ENCODE peak calls at places on chromosome 4, in seven cellular contexts. X is IMR-90, B is Peyer's patch, M is prostate gland, U is ovary, R is H54, G is body of pancreas. E is an unnamed sample.

GRCh38 chr4:127922226-127922625 is 41.5 kb downstream of the PLK4 start:
- DNase-seq in R (no peak), U (no peak), M (no peak), X (no peak), G (no peak), B (no peak), E (no peak)

GRCh38 chr4:15459706-15460105 is 10.0 kb upstream of the CC2D2A start:
- DNase-seq in R (no peak), X (peak), G (no peak), M (no peak), U (no peak), B (no peak), E (no peak)

GRCh38 chr4:109332926-109333464 is 30.5 kb upstream of the COL25A1 start:
- DNase-seq in M (no peak), G (no peak), R (no peak), X (no peak), U (no peak), B (no peak), E (peak)

GRCh38 chr4:155143512-155143911 is 64.9 kb upstream of the NPY2R start:
- DNase-seq in R (no peak), X (no peak), U (no peak), B (no peak), G (no peak), M (no peak), E (no peak)

GRCh38 chr4:2322801-2323200 is 60.9 kb upstream of the MXD4 start:
- DNase-seq in B (no peak), X (peak), G (no peak), U (no peak), R (no peak), M (no peak), E (no peak)

GRCh38 chr4:93394488-93395185 is 433.9 kb upstream of the ATOH1 start:
- DNase-seq in G (no peak), X (peak), M (no peak), B (no peak), R (no peak), U (no peak), E (no peak)

GRCh38 chr4:68864438-68865177 is 48.8 kb downstream of the UGT2B10 start:
- DNase-seq in B (peak), R (no peak), U (no peak), G (peak), M (peak), X (no peak), E (peak)

GRCh38 chr4:150510176-150510875 is 71.6 kb upstream of the MAB21L2 start:
- DNase-seq in B (no peak), R (peak), G (no peak), X (peak), M (no peak), U (no peak), E (no peak)

GRCh38 chr4:52659722-52660261 is 691 bp upstream of the USP46 start:
- DNase-seq in G (peak), X (no peak), M (peak), R (no peak), U (peak), B (peak), E (peak)

GRCh38 chr4:98970386-98970785 is 25.1 kb upstream of the METAP1 start:
- DNase-seq in G (no peak), R (no peak), X (peak), U (no peak), B (no peak), M (no peak), E (no peak)

GRCh38 chr4:168674869-168675268 is 178.0 kb downstream of the PALLD start:
- DNase-seq in M (no peak), X (peak), B (no peak), G (no peak), R (no peak), U (no peak), E (no peak)

GRCh38 chr4:38161208-38162113 is 201.3 kb downstream of the PTTG2 start:
- DNase-seq in X (peak), M (no peak), G (no peak), R (no peak), U (no peak), B (no peak), E (no peak)

GRCh38 chr4:98659741-98660507 is 1.5 kb upstream of the TSPAN5 start:
- DNase-seq in R (peak), X (peak), U (no peak), M (no peak), G (no peak), B (no peak), E (peak)

GRCh38 chr4:134780244-134780643 is 578.7 kb upstream of the PABPC4L start:
- DNase-seq in B (no peak), R (no peak), X (no peak), U (no peak), M (no peak), G (no peak), E (no peak)

GRCh38 chr4:41745292-41746024 is 3.1 kb downstream of the PHOX2B start:
- DNase-seq in M (no peak), X (no peak), G (no peak), U (no peak), B (no peak), R (no peak), E (no peak)

GRCh38 chr4:101276661-101277060 is 70.7 kb downstream of the PPP3CA start:
- DNase-seq in B (no peak), M (no peak), X (no peak), G (no peak), R (no peak), U (no peak), E (no peak)

GRCh38 chr4:143768007-143768591 is 67.6 kb upstream of the FREM3 start:
- DNase-seq in B (no peak), X (no peak), R (no peak), U (no peak), G (no peak), M (no peak), E (no peak)

GRCh38 chr4:137039369-137039768 is 492.9 kb downstream of the PCDH18 start:
- DNase-seq in R (no peak), B (no peak), U (no peak), G (no peak), M (no peak), X (no peak), E (no peak)

GRCh38 chr4:143406523-143406922 is 69.8 kb downstream of the GAB1 start:
- DNase-seq in G (peak), B (peak), U (peak), X (no peak), R (no peak), M (no peak), E (peak)

GRCh38 chr4:129344058-129344457 is 248.1 kb downstream of the C4orf33 start:
- DNase-seq in B (peak), G (peak), M (no peak), U (no peak), X (peak), R (no peak), E (peak)

GRCh38 chr4:186838295-186838694 is 114.6 kb upstream of the FAT1 start:
- DNase-seq in U (no peak), G (no peak), B (no peak), R (no peak), X (no peak), M (no peak), E (no peak)

GRCh38 chr4:26489101-26489669 is 1.1 kb downstream of the CCKAR start:
- DNase-seq in B (no peak), X (no peak), G (no peak), R (no peak), U (no peak), M (no peak), E (no peak)

GRCh38 chr4:31020363-31020762 is 300.2 kb downstream of the PCDH7 start:
- DNase-seq in B (no peak), U (no peak), R (no peak), X (no peak), M (no peak), G (no peak), E (no peak)

GRCh38 chr4:151573945-151574344 is 165.0 kb downstream of the FHIP1A start:
- DNase-seq in M (no peak), G (no peak), B (peak), R (no peak), X (no peak), U (no peak), E (no peak)

GRCh38 chr4:41394362-41394960 is 137.7 kb downstream of the UCHL1 start:
- DNase-seq in B (no peak), U (no peak), G (no peak), X (no peak), R (no peak), M (no peak), E (no peak)

DNA sequence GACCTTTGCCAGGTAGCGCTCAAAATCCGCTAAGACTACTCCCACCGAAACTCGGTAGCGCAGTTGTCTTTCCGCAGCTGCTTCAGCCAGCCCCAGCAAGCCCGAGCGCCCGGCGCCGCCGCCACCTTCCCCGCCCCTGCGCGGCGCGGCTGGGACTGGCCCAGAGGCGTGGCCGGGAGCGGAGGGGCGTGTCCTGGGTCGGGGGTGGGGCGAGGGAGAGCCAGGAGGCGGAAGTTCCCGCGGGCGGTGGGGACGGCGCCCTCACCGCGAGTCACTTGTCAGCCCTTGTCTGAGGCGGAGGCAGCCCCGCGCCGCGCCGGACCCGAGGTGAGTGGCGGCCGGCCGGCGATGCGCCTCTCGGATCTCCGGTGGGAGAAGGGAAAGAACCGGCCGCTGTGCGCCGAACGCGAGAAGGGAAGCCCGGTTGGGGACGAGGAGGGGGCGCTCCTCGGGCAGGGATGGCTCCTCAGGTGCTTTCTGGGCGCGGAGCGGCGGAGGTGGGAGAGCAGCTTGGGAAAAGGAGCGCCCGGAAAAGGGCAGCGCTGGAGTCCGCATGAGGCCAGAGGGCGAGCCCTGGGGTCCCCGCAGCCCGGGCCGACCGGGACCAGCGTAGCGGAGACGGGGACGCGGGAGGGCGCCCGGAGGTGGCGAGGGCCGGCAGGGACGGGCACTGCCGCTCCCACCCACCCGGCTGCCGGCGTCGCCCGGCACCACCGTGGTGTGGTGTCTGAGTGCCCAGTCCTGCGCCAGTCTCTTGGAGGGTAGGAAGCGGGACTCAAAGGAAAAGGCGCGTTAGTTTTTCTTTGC is at the start of gene PDLIM5:
- DNase-seq in X (peak), B (peak), M (peak), U (peak), G (peak), R (peak), E (peak)
- TF ChIP-seq POLR2A in X (peak), B (peak), M (peak), U (peak), G (peak), R (peak), E (peak)

DNA sequence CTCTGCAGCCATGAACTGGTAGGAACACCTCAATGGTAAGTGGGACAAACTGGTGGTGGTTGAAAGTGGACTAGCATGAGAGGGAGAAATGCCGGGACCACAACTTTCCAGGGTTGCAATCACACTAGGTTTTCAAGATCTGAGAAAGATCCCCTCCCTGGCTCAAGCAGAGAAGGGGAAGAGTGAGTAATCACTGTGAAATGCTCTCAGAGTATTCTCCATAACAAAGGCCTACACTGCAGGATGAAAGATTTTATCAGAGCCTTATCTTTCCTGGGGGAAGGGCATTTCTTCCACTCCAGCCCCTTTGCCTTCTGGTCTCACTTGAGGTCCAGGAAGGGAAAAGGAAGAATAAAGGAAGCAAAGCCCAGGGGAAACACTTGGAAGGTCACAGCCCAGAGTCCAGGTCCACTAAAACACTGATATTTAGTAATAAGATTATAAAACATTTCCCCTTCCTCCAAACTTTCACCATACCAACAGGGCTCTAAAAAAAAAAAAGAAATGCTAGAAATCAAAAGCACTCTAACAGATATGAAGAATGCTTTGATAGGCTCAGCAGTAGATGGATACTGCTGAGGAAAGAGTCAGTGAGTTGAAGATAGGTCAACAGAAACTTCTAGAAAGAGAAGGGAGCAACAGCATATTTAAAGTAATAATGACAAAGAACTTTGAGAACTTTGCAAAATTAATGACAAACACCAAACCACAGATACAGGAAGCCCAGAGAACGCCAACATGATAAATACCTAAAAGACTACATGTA is 95.9 kb downstream of the WDFY3 start:
- DNase-seq in R (peak), M (no peak), X (peak), B (no peak), U (no peak), G (no peak), E (no peak)
- TF ChIP-seq POLR2A in R (no peak), M (no peak), X (no peak), B (no peak), U (no peak), G (no peak), E (no peak)

GRCh38 chr4:9971711-9972110 is 49.6 kb downstream of the SLC2A9 start:
- DNase-seq in B (no peak), G (peak), U (no peak), M (no peak), R (no peak), X (no peak), E (no peak)

GRCh38 chr4:9964884-9965283 is 56.4 kb downstream of the SLC2A9 start:
- DNase-seq in B (no peak), G (no peak), R (no peak), U (no peak), X (no peak), M (no peak), E (no peak)

GRCh38 chr4:9969526-9970398 is 51.5 kb downstream of the SLC2A9 start:
- DNase-seq in U (no peak), R (no peak), B (no peak), X (no peak), M (no peak), G (no peak), E (no peak)

GRCh38 chr4:9968472-9968871 is 52.8 kb downstream of the SLC2A9 start:
- DNase-seq in U (no peak), B (no peak), R (no peak), M (no peak), G (no peak), X (peak), E (no peak)

DNA sequence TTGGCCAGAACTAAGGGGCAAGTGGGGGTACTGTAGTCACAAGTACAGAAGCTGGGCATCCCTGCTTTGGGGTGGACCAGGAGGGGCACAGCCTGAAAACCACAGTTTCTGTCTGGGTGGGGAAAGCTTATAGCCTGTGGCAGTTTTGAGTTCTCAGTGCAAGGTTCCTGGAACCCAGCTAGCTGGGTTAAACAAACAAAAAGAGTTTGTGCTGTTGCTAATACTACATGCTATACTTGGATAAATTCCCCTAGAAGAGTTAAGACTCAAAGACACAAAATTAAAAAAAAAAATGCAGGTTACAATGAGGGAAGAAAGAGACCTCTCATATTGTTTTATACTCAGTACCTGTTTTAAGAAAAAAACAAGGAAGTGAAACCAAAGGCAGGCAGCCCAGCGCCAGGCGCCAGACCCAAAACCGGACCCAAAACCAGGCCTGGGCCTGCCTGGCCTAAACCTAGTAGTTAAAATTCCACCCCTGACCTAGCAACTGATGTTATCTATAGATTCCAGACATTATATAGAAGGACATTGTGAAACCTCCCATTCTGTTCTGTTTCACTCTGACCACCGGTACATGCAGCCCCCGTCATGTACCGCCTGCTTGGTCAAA is 50.8 kb downstream of the SLC2A9 start:
- DNase-seq in X (no peak), R (no peak), G (no peak), U (no peak), B (peak), M (no peak), E (no peak)
- TF ChIP-seq POLR2A in X (no peak), R (no peak), G (no peak), U (no peak), B (no peak), M (no peak), E (no peak)

GRCh38 chr4:184432127-184432922 is 42.0 kb downstream of the IRF2 start:
- DNase-seq in G (no peak), R (no peak), M (no peak), B (no peak), X (no peak), U (no peak), E (no peak)

GRCh38 chr4:184427093-184427492 is 47.3 kb downstream of the IRF2 start:
- DNase-seq in B (no peak), X (no peak), U (no peak), G (no peak), M (no peak), R (no peak), E (no peak)

GRCh38 chr4:184427687-184428086 is 46.7 kb downstream of the IRF2 start:
- DNase-seq in U (no peak), R (no peak), G (no peak), B (no peak), M (no peak), X (no peak), E (no peak)

GRCh38 chr4:184430163-184430562 is 44.2 kb downstream of the IRF2 start:
- DNase-seq in X (no peak), B (no peak), R (no peak), G (no peak), U (no peak), M (no peak), E (no peak)

DNA sequence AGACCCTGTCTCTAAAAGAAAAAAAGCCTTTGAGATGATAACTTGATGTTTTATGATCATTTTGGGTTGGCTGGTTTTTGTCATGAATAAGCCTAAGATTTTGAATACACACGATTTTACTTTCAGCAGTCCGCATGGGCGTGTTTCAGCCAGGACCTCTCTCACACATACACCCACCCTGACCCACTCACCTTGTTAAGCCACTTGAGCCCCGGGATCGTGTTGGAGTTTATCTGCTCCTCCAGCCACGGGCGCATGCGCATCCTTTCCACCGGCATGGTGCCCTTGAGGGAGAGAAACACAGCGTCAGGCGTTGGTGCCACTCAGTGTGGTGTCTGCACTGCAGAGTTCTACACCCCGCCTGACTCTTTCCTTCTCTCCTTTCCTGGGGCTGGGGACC is 45.6 kb downstream of the IRF2 start:
- DNase-seq in G (no peak), X (no peak), B (no peak), M (no peak), R (no peak), U (no peak), E (no peak)
- TF ChIP-seq POLR2A in G (no peak), X (no peak), B (no peak), M (no peak), R (no peak), U (no peak), E (no peak)

GRCh38 chr4:76373919-76374552 is 46.9 kb downstream of the CCDC158 start:
- DNase-seq in B (no peak), M (peak), X (no peak), G (no peak), R (no peak), U (no peak), E (no peak)
- TF ChIP-seq POLR2A in B (no peak), M (no peak), X (no peak), G (no peak), R (no peak), U (no peak), E (no peak)

GRCh38 chr4:103099691-103100392 is at the start of gene BDH2:
- DNase-seq in R (peak), X (peak), M (peak), G (peak), U (peak), B (peak), E (peak)
- TF ChIP-seq POLR2A in R (no peak), X (no peak), M (peak), G (peak), U (peak), B (peak), E (no peak)

E was measured in erythroblast.